ENCODE peak calls at places on chromosomes 3 and 15, in six cellular contexts. W, K, R, F, J and H are unnamed samples.

GRCh38 chr15:65259367-65259781 is 27.3 kb downstream of the PARP16 start:
- DNase-seq in W (no peak), K (no peak), R (no peak), F (no peak), J (no peak), H (no peak)

GRCh38 chr15:97691799-97692198 is 268.7 kb upstream of the ARRDC4 start:
- DNase-seq in W (no peak), K (no peak), R (peak; percentile 14), F (no peak), J (no peak), H (no peak)

GRCh38 chr3:195306359-195306758 is 35.4 kb upstream of the XXYLT1 start:
- DNase-seq in W (no peak), K (no peak), R (no peak), F (no peak), J (no peak), H (no peak)

GRCh38 chr3:52471371-52472238 is 16.2 kb downstream of the NISCH start:
- DNase-seq in W (no peak), K (no peak), R (peak; percentile 55), F (peak; percentile 49), J (peak; percentile 78), H (no peak)

GRCh38 chr3:10192953-10193691 is 28.4 kb downstream of the IRAK2 start:
- DNase-seq in W (peak; percentile 50), K (peak; percentile 16), R (peak; percentile 96), F (no peak), J (peak; percentile 77), H (no peak)

GRCh38 chr15:89754361-89755154 is 3.5 kb upstream of the MESP1 start:
- DNase-seq in W (no peak), K (no peak), R (peak; percentile 65), F (no peak), J (no peak), H (no peak)

GRCh38 chr3:71305246-71306206 is 278.0 kb downstream of the FOXP1 start:
- DNase-seq in W (no peak), K (no peak), R (peak; percentile 38), F (peak; percentile 21), J (peak; percentile 95), H (no peak)

GRCh38 chr3:127074900-127075360 is 92.0 kb downstream of the PLXNA1 start:
- DNase-seq in W (peak; percentile 25), K (no peak), R (peak; percentile 37), F (no peak), J (peak; percentile 57), H (no peak)

GRCh38 chr3:86951343-86951742 is 39.6 kb downstream of the VGLL3 start:
- DNase-seq in W (no peak), K (no peak), R (peak; percentile 83), F (no peak), J (no peak), H (no peak)

GRCh38 chr3:73719413-73719831 is 94.7 kb upstream of the PDZRN3 start:
- DNase-seq in W (no peak), K (no peak), R (no peak), F (no peak), J (no peak), H (no peak)

GRCh38 chr3:10195692-10196091 is 31.0 kb downstream of the IRAK2 start:
- DNase-seq in W (no peak), K (no peak), R (no peak), F (no peak), J (no peak), H (no peak)

GRCh38 chr3:87035339-87035738 is 44.4 kb upstream of the VGLL3 start:
- DNase-seq in W (no peak), K (no peak), R (no peak), F (no peak), J (no peak), H (no peak)

GRCh38 chr3:27034255-27034654 is 334.9 kb downstream of the NEK10 start:
- DNase-seq in W (no peak), K (no peak), R (no peak), F (no peak), J (no peak), H (no peak)

GRCh38 chr15:89496155-89497098 is at the start of gene RHCG:
- DNase-seq in W (no peak), K (no peak), R (no peak), F (no peak), J (peak; percentile 96), H (no peak)

GRCh38 chr3:110710605-110711004 is 361.0 kb upstream of the NECTIN3 start:
- DNase-seq in W (no peak), K (no peak), R (no peak), F (no peak), J (no peak), H (no peak)

GRCh38 chr15:33242165-33242564 is 47.7 kb upstream of the FMN1 start:
- DNase-seq in W (no peak), K (no peak), R (peak; percentile 94), F (peak; percentile 50), J (peak; percentile 74), H (no peak)

GRCh38 chr3:43288366-43288765 is 2.0 kb downstream of the SNRK start:
- DNase-seq in W (no peak), K (no peak), R (peak; percentile 37), F (no peak), J (no peak), H (no peak)

GRCh38 chr3:169147246-169148008 is 516.1 kb downstream of the MECOM start:
- DNase-seq in W (no peak), K (no peak), R (peak; percentile 73), F (no peak), J (peak; percentile 94), H (no peak)

GRCh38 chr15:38817427-38818155 is 253.0 kb upstream of the RASGRP1 start:
- DNase-seq in W (peak; percentile 38), K (peak; percentile 69), R (peak; percentile 91), F (peak; percentile 88), J (peak; percentile 86), H (peak; percentile 81)

GRCh38 chr3:119485563-119485962 is 12.8 kb upstream of the TIMMDC1 start:
- DNase-seq in W (no peak), K (no peak), R (no peak), F (no peak), J (no peak), H (no peak)

GRCh38 chr3:123336001-123336400 is 112.9 kb downstream of the ADCY5 start:
- DNase-seq in W (no peak), K (no peak), R (no peak), F (no peak), J (no peak), H (no peak)

GRCh38 chr15:51879555-51879954 is 50.1 kb downstream of the TMOD3 start:
- DNase-seq in W (no peak), K (no peak), R (peak; percentile 59), F (no peak), J (no peak), H (no peak)

GRCh38 chr15:39587910-39588530 is 7.1 kb downstream of the THBS1 start:
- DNase-seq in W (peak; percentile 25), K (no peak), R (no peak), F (no peak), J (no peak), H (no peak)

GRCh38 chr3:141538568-141538967 is 51.7 kb downstream of the RASA2 start:
- DNase-seq in W (no peak), K (no peak), R (peak; percentile 20), F (no peak), J (no peak), H (no peak)

GRCh38 chr3:27666708-27667107 is 55.4 kb downstream of the EOMES start:
- DNase-seq in W (peak; percentile 46), K (no peak), R (no peak), F (no peak), J (peak; percentile 93), H (peak; percentile 92)

GRCh38 chr3:64902991-64903390 is 215.2 kb upstream of the ADAMTS9 start:
- DNase-seq in W (no peak), K (no peak), R (no peak), F (no peak), J (no peak), H (no peak)

DNA sequence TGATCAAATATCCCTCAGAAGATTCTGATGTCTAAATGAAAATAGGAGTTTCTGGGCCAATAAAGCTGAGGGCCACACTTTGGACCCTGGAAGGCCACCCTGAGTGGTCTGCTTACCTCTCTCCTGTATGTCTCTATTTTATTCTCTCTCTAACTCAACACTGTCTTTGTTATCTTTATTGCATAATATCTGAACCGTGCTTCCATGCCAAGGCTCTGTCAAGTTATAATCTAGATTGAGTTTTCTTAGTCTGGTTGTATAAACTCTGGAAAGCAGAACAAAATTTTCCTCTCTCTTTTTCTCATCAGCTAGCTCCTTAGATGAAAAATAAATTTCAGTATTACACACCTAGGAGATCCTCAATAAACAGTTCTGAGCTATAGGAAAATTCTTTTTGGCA is 36.2 kb upstream of the ACTL6A start:
- DNase-seq in W (no peak), K (no peak), R (no peak), F (no peak), J (no peak), H (no peak)
- H3K4me3 ChIP-seq in W (no peak overlapping the region), K (no peak overlapping the region), R (no peak overlapping the region), F (no peak overlapping the region), J (peak overlapping the region; percentile 29), H (no peak overlapping the region)

DNA sequence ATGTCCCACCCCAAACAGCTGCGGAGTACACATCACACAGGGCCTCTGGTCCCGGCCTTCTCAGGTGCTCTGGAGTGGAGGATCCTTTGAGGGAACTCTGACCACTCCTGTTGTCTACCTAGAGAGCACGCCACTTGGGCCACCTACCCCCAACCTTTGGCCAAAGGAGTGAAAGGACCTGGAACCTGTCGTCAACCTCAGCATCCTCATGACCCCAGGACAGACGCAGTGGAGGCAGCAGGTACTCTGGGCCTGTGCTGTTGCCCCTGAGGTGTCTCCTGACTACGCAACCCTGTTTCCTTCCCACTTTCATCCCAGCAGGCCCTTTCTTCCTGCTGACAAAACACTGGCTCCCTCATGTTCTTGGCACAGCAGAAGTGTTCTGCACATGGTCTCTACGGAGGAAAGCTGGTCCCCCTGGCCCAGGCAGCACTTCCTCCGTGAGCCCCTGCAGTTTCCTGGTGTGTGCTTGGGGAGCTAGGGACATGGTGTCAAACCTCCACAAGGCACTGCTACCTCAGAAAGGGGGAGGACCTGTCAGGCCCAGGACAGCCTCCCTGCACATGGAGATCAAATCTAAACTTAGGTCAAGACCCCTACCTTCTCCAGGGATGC is 48.0 kb downstream of the DHX30 start:
- DNase-seq in W (no peak), K (no peak), R (no peak), F (no peak), J (no peak), H (no peak)
- H3K4me3 ChIP-seq in W (no peak overlapping the region), K (no peak overlapping the region), R (no peak overlapping the region), F (no peak overlapping the region), J (no peak overlapping the region), H (no peak overlapping the region)

DNA sequence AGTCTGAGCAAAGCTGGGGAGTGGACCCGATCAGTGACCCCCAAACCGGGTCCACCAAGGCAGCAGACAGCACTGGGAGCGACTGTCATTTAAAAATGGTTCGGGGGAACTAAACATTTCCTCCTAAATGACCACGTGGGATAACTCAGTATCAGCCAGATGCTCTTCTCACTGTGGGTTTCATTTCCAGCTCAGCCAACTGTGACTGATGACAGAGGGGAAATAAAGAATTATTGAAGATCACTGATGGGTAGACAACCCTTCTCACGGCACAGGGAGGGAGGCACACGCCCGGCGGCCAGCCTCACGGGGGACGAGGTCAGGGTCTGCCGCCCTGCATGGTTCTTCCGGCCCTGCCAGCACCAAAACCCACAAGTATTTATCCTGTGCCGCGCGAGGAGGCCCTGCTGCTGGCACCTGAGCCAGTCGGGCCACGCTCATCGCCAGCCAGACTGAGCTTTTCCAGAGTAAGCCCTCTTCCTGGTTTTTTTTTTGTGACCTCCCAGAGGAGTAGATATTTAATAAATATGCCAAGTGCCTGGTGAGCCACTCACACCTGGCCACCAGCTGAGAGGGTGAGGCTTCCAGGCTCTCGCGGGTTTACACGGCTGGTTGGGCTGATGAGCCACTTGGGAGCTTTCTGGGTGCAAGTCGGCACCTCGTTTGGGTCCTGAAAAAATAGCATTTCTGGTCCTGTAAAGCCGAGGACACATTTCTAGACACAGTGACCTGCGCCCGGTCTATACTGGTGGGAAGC is 6.2 kb downstream of the MELTF start:
- DNase-seq in W (no peak), K (no peak), R (no peak), F (peak; percentile 37), J (no peak), H (no peak)
- H3K4me3 ChIP-seq in W (no peak overlapping the region), K (no peak overlapping the region), R (no peak overlapping the region), F (no peak overlapping the region), J (no peak overlapping the region), H (no peak overlapping the region)

GRCh38 chr3:185927501-185928200 is 10.2 kb downstream of the TRA2B start:
- DNase-seq in W (no peak), K (no peak), R (no peak), F (no peak), J (no peak), H (no peak)
- H3K4me3 ChIP-seq in W (peak overlapping the region; percentile 99), K (no peak overlapping the region), R (no peak overlapping the region), F (no peak overlapping the region), J (peak overlapping the region; percentile 95), H (no peak overlapping the region)